ENCODE peak calls at places on chromosome 2, in eight cellular contexts. E is stimulated activated CD4-positive, alpha-beta T cell treated with anti-CD3 and anti-CD28 coated beads, Interleukin-4, amount 100 ng/mL, for 1 hour; V is aorta; P is hepatocyte; R is stimulated activated CD8-positive, alpha-beta memory T cell treated with anti-CD3 and anti-CD28 coated beads, Interleukin-15, amount 100 ng/mL, for 4 hours; L is memory B cell; Q is HFFc6; M is activated CD4-positive, alpha-beta T cell treated with anti-CD3 and anti-CD28 coated beads, Interleukin-2, amount 10 ng/mL, durations not matched to agents 7 days and 5 days. Z is an unnamed sample.

GRCh38 chr2:112151701-112152440 is 13.7 kb downstream of the FBLN7 start:
- DNase-seq in L (no peak), P (no peak), Q (no peak), V (no peak), E (no peak), M (no peak), R (no peak), Z (no peak)

GRCh38 chr2:53826587-53827397 is 33.0 kb downstream of the GPR75 start:
- DNase-seq in Q (no peak), P (peak), V (no peak), E (no peak), R (no peak), M (no peak), L (no peak), Z (no peak)

GRCh38 chr2:234643407-234643806 is 146.5 kb upstream of the ARL4C start:
- DNase-seq in E (no peak), V (no peak), L (no peak), R (no peak), Q (peak), P (no peak), M (no peak), Z (no peak)

GRCh38 chr2:66281980-66282379 is 152.9 kb upstream of the MEIS1 start:
- DNase-seq in Q (no peak), V (no peak), E (no peak), P (no peak), M (no peak), L (no peak), R (no peak), Z (no peak)

GRCh38 chr2:153663371-153663770 is 184.8 kb upstream of the RPRM start:
- DNase-seq in M (no peak), V (no peak), L (no peak), P (no peak), Q (no peak), E (no peak), R (no peak), Z (no peak)

GRCh38 chr2:159564081-159564480 is 52.3 kb downstream of the BAZ2B start:
- DNase-seq in L (no peak), M (no peak), P (no peak), R (no peak), Q (peak), E (no peak), V (no peak), Z (no peak)

GRCh38 chr2:8515390-8515761 is 166.5 kb upstream of the ID2 start:
- DNase-seq in R (peak), V (peak), Q (no peak), E (peak), M (peak), L (peak), P (no peak), Z (peak)

GRCh38 chr2:157348291-157348921 is 22.8 kb upstream of the ERMN start:
- DNase-seq in R (no peak), P (no peak), M (no peak), V (no peak), E (no peak), Q (no peak), L (no peak), Z (no peak)

GRCh38 chr2:235394278-235394828 is 99.5 kb upstream of the AGAP1 start:
- DNase-seq in V (no peak), P (peak), L (no peak), Q (peak), R (no peak), M (no peak), E (no peak), Z (no peak)

GRCh38 chr2:144703852-144704324 is 184.0 kb upstream of the ZEB2 start:
- DNase-seq in M (no peak), Q (peak), L (peak), R (no peak), E (no peak), P (peak), V (peak), Z (no peak)

GRCh38 chr2:70630761-70631160 is 77.1 kb upstream of the TGFA start:
- DNase-seq in Q (no peak), L (no peak), M (no peak), V (no peak), R (no peak), E (no peak), P (no peak), Z (no peak)

GRCh38 chr2:203413796-203414195 is 85.6 kb downstream of the ABI2 start:
- DNase-seq in R (no peak), E (no peak), M (no peak), Q (no peak), V (no peak), P (no peak), L (no peak), Z (no peak)

GRCh38 chr2:173982918-173983317 is 17.7 kb upstream of the SP3 start:
- DNase-seq in L (no peak), P (no peak), Q (peak), R (no peak), E (no peak), V (peak), M (no peak), Z (no peak)

GRCh38 chr2:224990717-224991116 is 51.6 kb downstream of the DOCK10 start:
- DNase-seq in E (no peak), Q (no peak), R (no peak), V (no peak), M (no peak), P (no peak), L (no peak), Z (no peak)

GRCh38 chr2:186822323-186822722 is 26.6 kb downstream of the ZSWIM2 start:
- DNase-seq in M (no peak), L (no peak), E (no peak), R (no peak), V (no peak), Q (no peak), P (no peak), Z (no peak)

GRCh38 chr2:160293401-160293911 is 93.4 kb upstream of the ITGB6 start:
- DNase-seq in Q (peak), L (no peak), V (peak), M (no peak), R (no peak), P (peak), E (no peak), Z (no peak)

GRCh38 chr2:191244350-191244749 is 854 bp upstream of the MYO1B start:
- DNase-seq in L (no peak), Q (no peak), P (no peak), M (no peak), V (no peak), E (no peak), R (no peak), Z (no peak)

GRCh38 chr2:234272069-234272850 is 221.8 kb downstream of the SPP2 start:
- DNase-seq in P (no peak), M (no peak), L (no peak), E (no peak), R (no peak), Q (no peak), V (no peak), Z (no peak)

GRCh38 chr2:219060821-219061791 is at the start of gene IHH:
- DNase-seq in M (peak), R (no peak), E (no peak), V (no peak), Q (no peak), L (no peak), P (peak), Z (peak)

GRCh38 chr2:6777626-6778025 is 88.1 kb downstream of the CMPK2 start:
- DNase-seq in L (no peak), V (no peak), R (no peak), M (no peak), P (no peak), Q (no peak), E (no peak), Z (no peak)

GRCh38 chr2:238479847-238480246 is 53.1 kb downstream of the ASB1 start:
- DNase-seq in V (no peak), R (no peak), P (no peak), E (no peak), Q (no peak), M (no peak), L (no peak), Z (no peak)

GRCh38 chr2:20955277-20956026 is 88.4 kb downstream of the APOB start:
- DNase-seq in V (no peak), P (no peak), E (no peak), Q (no peak), M (no peak), R (no peak), L (no peak), Z (no peak)

GRCh38 chr2:164967781-164968228 is 12.5 kb upstream of the SLC38A11 start:
- DNase-seq in V (peak), E (no peak), L (no peak), R (no peak), M (no peak), P (peak), Q (peak), Z (no peak)

GRCh38 chr2:122031544-122032263 is 276.3 kb downstream of the TSN start:
- DNase-seq in R (no peak), E (no peak), M (no peak), P (no peak), V (no peak), Q (peak), L (no peak), Z (no peak)

GRCh38 chr2:98921062-98921461 is 15.0 kb downstream of the CRACDL start:
- DNase-seq in P (no peak), M (no peak), V (no peak), E (no peak), Q (no peak), L (no peak), R (no peak), Z (no peak)

GRCh38 chr2:64609229-64609994 is 44.3 kb downstream of the SERTAD2 start:
- DNase-seq in E (peak), Q (no peak), L (peak), M (peak), R (no peak), V (peak), P (peak), Z (peak)

GRCh38 chr2:46073540-46074018 is 223.6 kb upstream of the EPAS1 start:
- DNase-seq in V (no peak), Q (peak), R (no peak), M (no peak), P (peak), L (no peak), E (no peak), Z (no peak)

GRCh38 chr2:61853848-61854434 is at the start of gene FAM161A:
- DNase-seq in M (peak), Q (peak), V (peak), R (peak), L (peak), E (peak), P (peak), Z (peak)

GRCh38 chr2:121902171-121902591 is 146.7 kb downstream of the TSN start:
- DNase-seq in E (peak), V (no peak), Q (no peak), R (no peak), P (no peak), M (no peak), L (no peak), Z (no peak)

GRCh38 chr2:47016172-47016913 is 100.7 kb upstream of the MCFD2 start:
- DNase-seq in P (peak), V (peak), Q (peak), L (no peak), R (no peak), E (no peak), M (no peak), Z (no peak)

GRCh38 chr2:56183643-56184499 is at the start of gene CCDC85A:
- DNase-seq in E (peak), R (peak), V (peak), P (peak), Q (peak), L (peak), M (peak), Z (peak)

GRCh38 chr2:95058466-95058988 is 33.0 kb downstream of the MAL start:
- DNase-seq in P (peak), M (no peak), Q (no peak), R (no peak), E (no peak), L (no peak), V (no peak), Z (peak)